ENCODE peak calls at places on chromosomes 3 and 15, in four cellular contexts. B is cardiac muscle cell, K is right lobe of liver, U is fibroblast of lung. H is an unnamed sample.

GRCh38 chr3:43156812-43157455 is 51.1 kb upstream of the POMGNT2 start:
- DNase-seq in B (no peak), K (no peak), U (no peak), H (no peak)

GRCh38 chr3:175187586-175187985 is 328.5 kb downstream of the NAALADL2 start:
- DNase-seq in B (no peak), K (no peak), U (no peak), H (no peak)

GRCh38 chr15:80480909-80481308 is 76.7 kb downstream of the ARNT2 start:
- DNase-seq in B (peak), K (no peak), U (peak), H (peak)

GRCh38 chr3:7913283-7913682 is 588.3 kb upstream of the LMCD1 start:
- DNase-seq in B (no peak), K (no peak), U (no peak), H (no peak)

GRCh38 chr3:32451049-32451659 is 51.5 kb downstream of the CMTM6 start:
- DNase-seq in B (no peak), K (no peak), U (no peak), H (no peak)

GRCh38 chr3:143727391-143727790 is 120.9 kb downstream of the SLC9A9 start:
- DNase-seq in B (no peak), K (no peak), U (no peak), H (no peak)

GRCh38 chr3:72082121-72082715 is 297.3 kb upstream of the PROK2 start:
- DNase-seq in B (peak), K (no peak), U (no peak), H (no peak)

GRCh38 chr15:83380682-83381081 is 66.5 kb upstream of the SH3GL3 start:
- DNase-seq in B (peak), K (peak), U (peak), H (peak)

GRCh38 chr3:171173732-171174131 is 147.2 kb upstream of the SLC2A2 start:
- DNase-seq in B (no peak), K (peak), U (peak), H (peak)

GRCh38 chr15:80893777-80894176 is 95.8 kb downstream of the MESD start:
- DNase-seq in B (no peak), K (no peak), U (peak), H (peak)

GRCh38 chr15:69656271-69657030 is 203.8 kb downstream of the RPLP1 start:
- DNase-seq in B (peak), K (peak), U (no peak), H (no peak)

GRCh38 chr3:127175272-127175671 is 17.7 kb upstream of the PRR23E start:
- DNase-seq in B (no peak), K (no peak), U (no peak), H (no peak)

GRCh38 chr3:130258532-130258952 is 86.9 kb upstream of the COL6A5 start:
- DNase-seq in B (peak), K (no peak), U (peak), H (peak)

GRCh38 chr3:166810741-166811445 is 569.2 kb downstream of the ZBBX start:
- DNase-seq in B (no peak), K (no peak), U (no peak), H (no peak)

GRCh38 chr15:54277834-54278233 is 299.6 kb downstream of the UNC13C start:
- DNase-seq in B (no peak), K (no peak), U (no peak), H (no peak)

GRCh38 chr15:43880406-43881184 is 53.8 kb downstream of the WDR76 start:
- DNase-seq in B (peak), K (no peak), U (no peak), H (no peak)

GRCh38 chr3:16364323-16364722 is 99.3 kb downstream of the OXNAD1 start:
- DNase-seq in B (no peak), K (no peak), U (no peak), H (no peak)

GRCh38 chr3:192303235-192303634 is 424.1 kb downstream of the FGF12 start:
- DNase-seq in B (peak), K (no peak), U (no peak), H (no peak)

GRCh38 chr15:85472349-85472748 is 91.9 kb downstream of the AKAP13 start:
- DNase-seq in B (no peak), K (no peak), U (no peak), H (no peak)

GRCh38 chr3:1091276-1091675 is 1.5 kb upstream of the CNTN6 start:
- DNase-seq in B (no peak), K (no peak), U (no peak), H (no peak)

GRCh38 chr3:30256474-30256873 is 349.9 kb upstream of the TGFBR2 start:
- DNase-seq in B (peak), K (no peak), U (no peak), H (no peak)

GRCh38 chr15:77659350-77660321 is 26.9 kb upstream of the LINGO1 start:
- DNase-seq in B (peak), K (no peak), U (peak), H (peak)

GRCh38 chr15:99989095-99989494 is 255.9 kb upstream of the LYSMD4 start:
- DNase-seq in B (no peak), K (peak), U (no peak), H (no peak)

GRCh38 chr3:80697291-80697690 is 929.5 kb upstream of the ROBO1 start:
- DNase-seq in B (no peak), K (no peak), U (no peak), H (no peak)

GRCh38 chr3:125186800-125187598 is 25.5 kb downstream of the SLC12A8 start:
- DNase-seq in B (no peak), K (no peak), U (no peak), H (no peak)

GRCh38 chr15:51121118-51121517 is 26.4 kb upstream of the TNFAIP8L3 start:
- DNase-seq in B (peak), K (no peak), U (peak), H (no peak)

GRCh38 chr3:139758654-139759291 is 81.0 kb upstream of the NMNAT3 start:
- DNase-seq in B (peak), K (peak), U (no peak), H (no peak)

GRCh38 chr3:42652611-42653302 is 740 bp upstream of the ZBTB47 start:
- DNase-seq in B (peak), K (no peak), U (peak), H (peak)

GRCh38 chr3:154236331-154236730 is 88.0 kb downstream of the DHX36 start:
- DNase-seq in B (no peak), K (no peak), U (no peak), H (no peak)

GRCh38 chr3:128257632-128258031 is 104.4 kb downstream of the EEFSEC start:
- DNase-seq in B (no peak), K (no peak), U (no peak), H (no peak)

GRCh38 chr3:48930590-48930989 is 11.9 kb downstream of the ARIH2 start:
- DNase-seq in B (no peak), K (no peak), U (peak), H (no peak)

GRCh38 chr3:27861047-27862036 is 139.2 kb upstream of the EOMES start:
- DNase-seq in B (no peak), K (no peak), U (no peak), H (no peak)

GRCh38 chr15:79942656-79943481 is 28.1 kb downstream of the BCL2A1 start:
- DNase-seq in B (no peak), K (no peak), U (peak), H (no peak)

GRCh38 chr3:197901626-197902025 is 48.4 kb upstream of the RPL35A start:
- DNase-seq in B (no peak), K (no peak), U (no peak), H (no peak)

GRCh38 chr3:197906023-197906849 is 43.8 kb upstream of the RPL35A start:
- DNase-seq in B (peak), K (peak), U (peak), H (peak)

GRCh38 chr3:197908957-197909701 is 40.9 kb upstream of the RPL35A start:
- DNase-seq in B (no peak), K (no peak), U (no peak), H (no peak)

GRCh38 chr3:197906850-197907187 is 43.2 kb upstream of the RPL35A start:
- DNase-seq in B (no peak), K (no peak), U (no peak), H (no peak)

DNA sequence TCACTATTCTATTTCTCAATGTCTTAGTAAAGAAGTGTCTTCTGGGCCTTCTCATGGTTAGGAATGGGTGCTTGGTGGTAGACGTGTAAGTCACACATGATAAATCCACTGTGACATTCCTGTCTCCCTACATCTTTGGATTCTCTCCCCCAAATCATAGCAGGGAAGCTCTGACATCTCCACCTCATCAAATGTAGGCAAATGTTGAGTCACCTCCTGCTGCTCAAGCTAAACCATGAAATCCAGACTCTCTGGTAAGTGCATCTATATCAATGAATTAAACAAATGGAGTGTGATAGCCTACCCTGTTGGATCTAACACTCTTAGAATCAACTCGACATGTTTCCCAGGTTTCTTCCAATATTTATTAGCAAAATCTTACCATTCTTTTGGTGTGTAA is 42.8 kb upstream of the RPL35A start:
- DNase-seq in B (no peak), K (no peak), U (no peak), H (no peak)
- H3K27ac ChIP-seq in B (no peak), K (no peak), U (no peak), H (no peak)

GRCh38 chr15:42491540-42492225 is 742 bp upstream of the ZNF106 start:
- DNase-seq in B (peak), K (no peak), U (peak), H (no peak)

GRCh38 chr15:42490743-42491539 is at the start of gene ZNF106:
- DNase-seq in B (peak), K (peak), U (peak), H (peak)

GRCh38 chr15:42494998-42495360 is 455 bp upstream of the SNAP23 start:
- DNase-seq in B (peak), K (peak), U (peak), H (no peak)

GRCh38 chr15:42495361-42496212 is at the start of gene SNAP23:
- DNase-seq in B (peak), K (peak), U (peak), H (peak)

GRCh38 chr15:42493694-42494093 is 1.7 kb upstream of the SNAP23 start:
- DNase-seq in B (no peak), K (no peak), U (no peak), H (no peak)
- H3K27ac ChIP-seq in B (no peak), K (peak), U (peak), H (peak)

GRCh38 chr15:88658070-88658965 is 19.5 kb downstream of the ISG20 start:
- DNase-seq in B (no peak), K (no peak), U (no peak), H (no peak)

GRCh38 chr15:88658972-88659931 is 20.4 kb downstream of the ISG20 start:
- DNase-seq in B (peak), K (no peak), U (peak), H (no peak)

GRCh38 chr15:88656760-88657221 is 18.0 kb downstream of the ISG20 start:
- DNase-seq in B (no peak), K (peak), U (no peak), H (no peak)

GRCh38 chr15:88655780-88656488 is 17.1 kb downstream of the ISG20 start:
- DNase-seq in B (no peak), K (peak), U (no peak), H (no peak)

DNA sequence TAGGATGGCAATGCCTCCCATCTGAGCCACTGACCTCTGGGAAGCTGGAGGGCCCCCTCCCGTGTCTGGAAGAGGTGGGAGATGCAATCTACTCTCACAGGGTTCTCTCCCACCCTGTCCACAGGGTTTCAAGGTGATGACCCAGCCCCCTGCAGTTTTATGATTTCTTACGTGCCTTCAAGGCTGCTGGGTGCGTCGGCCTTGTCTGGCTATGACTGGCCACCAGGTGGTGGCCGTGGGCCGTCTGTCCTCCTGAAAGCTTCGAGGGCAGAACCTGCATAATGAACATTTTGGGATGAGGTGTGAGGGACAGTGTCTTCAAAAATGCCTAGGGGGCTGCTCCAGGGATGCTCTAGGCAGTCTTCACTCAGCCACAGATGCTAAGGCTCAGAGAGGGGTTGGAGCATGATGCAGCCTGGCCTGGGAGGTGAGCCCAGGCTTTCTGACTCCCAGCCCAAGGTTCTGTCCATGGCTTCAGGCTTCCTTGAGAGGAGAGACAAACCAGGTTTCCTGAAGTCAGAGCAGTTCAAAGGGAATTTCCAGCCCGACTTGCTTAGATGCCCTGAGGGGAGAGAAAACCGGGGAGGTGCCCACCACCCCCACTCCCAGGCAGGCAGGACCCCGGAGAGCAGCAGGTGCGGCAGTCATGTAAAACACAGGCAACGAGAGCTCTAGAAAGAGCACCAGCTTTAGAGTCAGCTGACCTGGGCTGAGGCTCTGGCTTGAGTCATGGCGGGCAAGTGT is 18.7 kb downstream of the ISG20 start:
- DNase-seq in B (peak), K (peak), U (peak), H (no peak)
- H3K27ac ChIP-seq in B (no peak), K (no peak), U (no peak), H (no peak)

GRCh38 chr15:98953950-98954349 is 53.6 kb downstream of the PGPEP1L start:
- DNase-seq in B (no peak), K (no peak), U (no peak), H (no peak)
- H3K27ac ChIP-seq in B (no peak), K (peak), U (peak), H (peak)

GRCh38 chr3:112631257-112631656 is 9.7 kb downstream of the CCDC80 start:
- DNase-seq in B (no peak), K (no peak), U (no peak), H (no peak)

GRCh38 chr3:112634786-112635541 is 6.0 kb downstream of the CCDC80 start:
- DNase-seq in B (peak), K (no peak), U (no peak), H (no peak)

GRCh38 chr3:112632596-112632995 is 8.3 kb downstream of the CCDC80 start:
- DNase-seq in B (no peak), K (no peak), U (no peak), H (no peak)

GRCh38 chr3:112633757-112634156 is 7.2 kb downstream of the CCDC80 start:
- DNase-seq in B (peak), K (no peak), U (peak), H (no peak)

DNA sequence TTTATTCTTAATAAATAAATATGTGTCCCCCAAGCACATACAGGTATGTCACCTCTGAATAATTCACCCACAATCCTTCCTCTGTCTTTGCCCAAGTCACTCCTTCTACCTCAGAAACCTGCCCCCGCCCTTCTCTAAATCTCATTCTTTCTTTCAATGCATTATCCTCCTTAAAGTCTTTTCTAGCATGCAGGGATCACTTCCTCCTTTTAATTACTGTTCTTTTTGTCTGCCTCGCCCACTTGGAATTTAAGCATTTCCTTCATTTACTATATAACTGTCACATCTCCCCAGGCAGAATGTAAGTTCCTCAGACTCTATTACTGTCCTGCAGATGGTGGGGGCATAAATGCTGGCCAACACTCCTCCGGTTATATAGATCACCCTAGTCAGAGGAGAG is 7.8 kb downstream of the CCDC80 start:
- DNase-seq in B (no peak), K (no peak), U (no peak), H (no peak)
- H3K27ac ChIP-seq in B (no peak), K (no peak), U (no peak), H (peak)

DNA sequence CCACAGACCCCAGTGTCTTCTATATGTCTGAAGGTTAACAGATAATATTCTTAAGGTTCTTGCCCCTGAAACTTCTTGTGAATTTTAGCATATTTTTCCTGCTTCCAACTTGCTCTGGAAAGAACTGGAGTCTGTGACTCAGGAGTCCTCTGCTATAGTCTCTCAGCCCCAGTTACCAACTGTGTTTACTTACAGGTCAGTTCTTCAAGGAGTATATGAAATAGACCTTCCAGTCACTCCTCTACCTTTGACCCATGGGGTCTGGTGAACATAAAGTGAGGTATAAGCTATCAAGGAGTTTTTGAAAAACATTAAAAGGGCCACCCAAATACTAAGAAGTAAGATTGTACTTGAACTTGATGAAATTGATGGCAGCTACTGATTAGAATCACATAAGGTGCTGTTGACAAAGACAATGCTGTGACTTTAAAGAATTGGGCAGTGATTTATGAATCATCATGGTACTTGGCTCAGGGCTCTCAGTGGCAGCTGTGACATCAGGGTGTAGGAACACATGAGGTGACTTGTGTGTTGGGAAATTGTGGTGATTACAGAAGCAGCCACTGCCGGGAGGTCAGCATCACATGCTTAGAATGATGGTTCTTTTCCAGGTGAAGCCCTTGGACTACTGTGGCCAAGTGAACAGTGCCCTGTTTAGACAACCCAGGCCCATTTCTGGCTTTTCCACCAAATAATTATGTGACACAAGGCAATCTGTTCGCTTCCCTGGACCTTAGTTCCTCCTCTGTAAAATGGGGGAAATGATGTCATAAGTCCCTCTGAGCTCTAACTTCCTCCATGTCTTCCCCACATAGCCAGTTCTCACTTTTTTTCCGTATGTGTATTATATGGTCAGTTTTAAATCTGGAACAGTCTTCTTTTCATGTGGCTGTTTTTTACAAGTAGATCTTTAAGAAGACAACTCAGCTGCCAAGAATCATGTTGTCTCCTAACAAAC is 139.5 kb upstream of the ROPN1 start:
- DNase-seq in B (no peak), K (no peak), U (no peak), H (no peak)
- H3K27ac ChIP-seq in B (no peak), K (no peak), U (no peak), H (peak)

GRCh38 chr3:58296843-58297242 is 9.2 kb upstream of the RPP14 start:
- DNase-seq in B (no peak), K (no peak), U (no peak), H (no peak)
- H3K27ac ChIP-seq in B (no peak), K (no peak), U (no peak), H (no peak)

H was measured in left ventricle myocardium inferior.